ENCODE peak calls at places on chromosome 19, in nine cellular contexts. One of them, this sample, is unnamed.

GRCh38 chr19:15488489-15489226 is 9.4 kb upstream of the PGLYRP2 start:
- DNase-seq in renal cortical epithelial cell: no peak
- DNase-seq in posterior cingulate gyrus: peak; percentile 39
- DNase-seq in NCI-H1048: no peak
- DNase-seq in endodermal cell: no peak
- DNase-seq in hepatocyte: no peak
- DNase-seq in GOT3: no peak
- DNase-seq in naive thymus-derived CD8-positive, alpha-beta T cell: no peak
- DNase-seq in T-helper 1 cell: no peak
- DNase-seq in this sample: no peak

GRCh38 chr19:56314584-56315075 is at the start of gene ZSCAN5A:
- DNase-seq in renal cortical epithelial cell: peak; percentile 79
- DNase-seq in posterior cingulate gyrus: peak; percentile 99
- DNase-seq in NCI-H1048: peak; percentile 81
- DNase-seq in endodermal cell: peak; percentile 97
- DNase-seq in hepatocyte: peak; percentile 98
- DNase-seq in GOT3: peak; percentile 94
- DNase-seq in naive thymus-derived CD8-positive, alpha-beta T cell: peak; percentile 96
- DNase-seq in T-helper 1 cell: peak; percentile 98
- DNase-seq in this sample: peak; percentile 94

GRCh38 chr19:43124360-43124759 is 41.9 kb upstream of the PSG2 start:
- DNase-seq in renal cortical epithelial cell: no peak
- DNase-seq in posterior cingulate gyrus: no peak
- DNase-seq in NCI-H1048: no peak
- DNase-seq in endodermal cell: no peak
- DNase-seq in hepatocyte: no peak
- DNase-seq in GOT3: no peak
- DNase-seq in naive thymus-derived CD8-positive, alpha-beta T cell: no peak
- DNase-seq in T-helper 1 cell: no peak
- DNase-seq in this sample: no peak

GRCh38 chr19:55703790-55704215 is 28.8 kb downstream of the EPN1 start:
- DNase-seq in renal cortical epithelial cell: no peak
- DNase-seq in posterior cingulate gyrus: peak; percentile 89
- DNase-seq in NCI-H1048: peak; percentile 10
- DNase-seq in endodermal cell: peak; percentile 90
- DNase-seq in hepatocyte: no peak
- DNase-seq in GOT3: no peak
- DNase-seq in naive thymus-derived CD8-positive, alpha-beta T cell: peak; percentile 41
- DNase-seq in T-helper 1 cell: peak; percentile 27
- DNase-seq in this sample: no peak

GRCh38 chr19:4557971-4558941 is 1.2 kb downstream of the SEMA6B start:
- DNase-seq in renal cortical epithelial cell: no peak
- DNase-seq in posterior cingulate gyrus: peak; percentile 70
- DNase-seq in NCI-H1048: no peak
- DNase-seq in endodermal cell: peak; percentile 90
- DNase-seq in hepatocyte: peak; percentile 52
- DNase-seq in GOT3: no peak
- DNase-seq in naive thymus-derived CD8-positive, alpha-beta T cell: no peak
- DNase-seq in T-helper 1 cell: peak; percentile 18
- DNase-seq in this sample: no peak

GRCh38 chr19:48819366-48819816 is 8.6 kb upstream of the BCAT2 start:
- DNase-seq in renal cortical epithelial cell: peak; percentile 94
- DNase-seq in posterior cingulate gyrus: peak; percentile 80
- DNase-seq in NCI-H1048: no peak
- DNase-seq in endodermal cell: no peak
- DNase-seq in hepatocyte: peak; percentile 52
- DNase-seq in GOT3: peak; percentile 60
- DNase-seq in naive thymus-derived CD8-positive, alpha-beta T cell: no peak
- DNase-seq in T-helper 1 cell: no peak
- DNase-seq in this sample: peak; percentile 81

GRCh38 chr19:28793391-28794168 is 419.4 kb downstream of the UQCRFS1 start:
- DNase-seq in renal cortical epithelial cell: no peak
- DNase-seq in posterior cingulate gyrus: peak; percentile 71
- DNase-seq in NCI-H1048: no peak
- DNase-seq in endodermal cell: peak; percentile 81
- DNase-seq in hepatocyte: peak; percentile 5
- DNase-seq in GOT3: no peak
- DNase-seq in naive thymus-derived CD8-positive, alpha-beta T cell: no peak
- DNase-seq in T-helper 1 cell: no peak
- DNase-seq in this sample: no peak

GRCh38 chr19:43765109-43765876 is 10.5 kb upstream of the SMG9 start:
- DNase-seq in renal cortical epithelial cell: peak; percentile 91
- DNase-seq in posterior cingulate gyrus: peak; percentile 80
- DNase-seq in NCI-H1048: no peak
- DNase-seq in endodermal cell: peak; percentile 67
- DNase-seq in hepatocyte: peak; percentile 74
- DNase-seq in GOT3: peak; percentile 53
- DNase-seq in naive thymus-derived CD8-positive, alpha-beta T cell: no peak
- DNase-seq in T-helper 1 cell: peak; percentile 58
- DNase-seq in this sample: peak; percentile 99

GRCh38 chr19:3655402-3656072 is 28.9 kb upstream of the CACTIN start:
- DNase-seq in renal cortical epithelial cell: peak; percentile 11
- DNase-seq in posterior cingulate gyrus: peak; percentile 95
- DNase-seq in NCI-H1048: no peak
- DNase-seq in endodermal cell: no peak
- DNase-seq in hepatocyte: peak; percentile 76
- DNase-seq in GOT3: no peak
- DNase-seq in naive thymus-derived CD8-positive, alpha-beta T cell: no peak
- DNase-seq in T-helper 1 cell: no peak
- DNase-seq in this sample: peak; percentile 97

GRCh38 chr19:8321760-8322637 is 703 bp downstream of the RPS28 start:
- DNase-seq in renal cortical epithelial cell: no peak
- DNase-seq in posterior cingulate gyrus: peak; percentile 81
- DNase-seq in NCI-H1048: no peak
- DNase-seq in endodermal cell: no peak
- DNase-seq in hepatocyte: no peak
- DNase-seq in GOT3: no peak
- DNase-seq in naive thymus-derived CD8-positive, alpha-beta T cell: no peak
- DNase-seq in T-helper 1 cell: no peak
- DNase-seq in this sample: no peak

GRCh38 chr19:14048439-14049153 is 13.3 kb downstream of the PALM3 start:
- DNase-seq in renal cortical epithelial cell: no peak
- DNase-seq in posterior cingulate gyrus: no peak
- DNase-seq in NCI-H1048: no peak
- DNase-seq in endodermal cell: peak; percentile 95
- DNase-seq in hepatocyte: peak; percentile 62
- DNase-seq in GOT3: no peak
- DNase-seq in naive thymus-derived CD8-positive, alpha-beta T cell: peak; percentile 75
- DNase-seq in T-helper 1 cell: peak; percentile 69
- DNase-seq in this sample: peak; percentile 54

GRCh38 chr19:35510626-35510964 is 2.9 kb downstream of the DMKN start:
- DNase-seq in renal cortical epithelial cell: no peak
- DNase-seq in posterior cingulate gyrus: no peak
- DNase-seq in NCI-H1048: no peak
- DNase-seq in endodermal cell: no peak
- DNase-seq in hepatocyte: no peak
- DNase-seq in GOT3: no peak
- DNase-seq in naive thymus-derived CD8-positive, alpha-beta T cell: no peak
- DNase-seq in T-helper 1 cell: no peak
- DNase-seq in this sample: no peak

GRCh38 chr19:47499371-47499770 is 15.4 kb upstream of the KPTN start:
- DNase-seq in renal cortical epithelial cell: no peak
- DNase-seq in posterior cingulate gyrus: no peak
- DNase-seq in NCI-H1048: no peak
- DNase-seq in endodermal cell: no peak
- DNase-seq in hepatocyte: no peak
- DNase-seq in GOT3: no peak
- DNase-seq in naive thymus-derived CD8-positive, alpha-beta T cell: no peak
- DNase-seq in T-helper 1 cell: no peak
- DNase-seq in this sample: no peak

GRCh38 chr19:55457683-55458457 is 3.6 kb downstream of the ISOC2 start:
- DNase-seq in renal cortical epithelial cell: no peak
- DNase-seq in posterior cingulate gyrus: no peak
- DNase-seq in NCI-H1048: no peak
- DNase-seq in endodermal cell: no peak
- DNase-seq in hepatocyte: no peak
- DNase-seq in GOT3: no peak
- DNase-seq in naive thymus-derived CD8-positive, alpha-beta T cell: no peak
- DNase-seq in T-helper 1 cell: no peak
- DNase-seq in this sample: no peak

GRCh38 chr19:16330811-16331690 is 6.4 kb downstream of the KLF2 start:
- DNase-seq in renal cortical epithelial cell: no peak
- DNase-seq in posterior cingulate gyrus: no peak
- DNase-seq in NCI-H1048: no peak
- DNase-seq in endodermal cell: no peak
- DNase-seq in hepatocyte: no peak
- DNase-seq in GOT3: no peak
- DNase-seq in naive thymus-derived CD8-positive, alpha-beta T cell: no peak
- DNase-seq in T-helper 1 cell: no peak
- DNase-seq in this sample: peak; percentile 67

GRCh38 chr19:43762814-43763213 is 8.1 kb upstream of the SMG9 start:
- DNase-seq in renal cortical epithelial cell: no peak
- DNase-seq in posterior cingulate gyrus: no peak
- DNase-seq in NCI-H1048: no peak
- DNase-seq in endodermal cell: no peak
- DNase-seq in hepatocyte: no peak
- DNase-seq in GOT3: no peak
- DNase-seq in naive thymus-derived CD8-positive, alpha-beta T cell: no peak
- DNase-seq in T-helper 1 cell: no peak
- DNase-seq in this sample: no peak

GRCh38 chr19:46731007-46731501 is 14.1 kb upstream of the PRKD2 start:
- DNase-seq in renal cortical epithelial cell: peak; percentile 84
- DNase-seq in posterior cingulate gyrus: no peak
- DNase-seq in NCI-H1048: no peak
- DNase-seq in endodermal cell: no peak
- DNase-seq in hepatocyte: no peak
- DNase-seq in GOT3: no peak
- DNase-seq in naive thymus-derived CD8-positive, alpha-beta T cell: no peak
- DNase-seq in T-helper 1 cell: no peak
- DNase-seq in this sample: peak; percentile 97

GRCh38 chr19:55408320-55408836 is 790 bp upstream of the UBE2S start:
- DNase-seq in renal cortical epithelial cell: no peak
- DNase-seq in posterior cingulate gyrus: no peak
- DNase-seq in NCI-H1048: no peak
- DNase-seq in endodermal cell: no peak
- DNase-seq in hepatocyte: no peak
- DNase-seq in GOT3: no peak
- DNase-seq in naive thymus-derived CD8-positive, alpha-beta T cell: no peak
- DNase-seq in T-helper 1 cell: no peak
- DNase-seq in this sample: no peak

GRCh38 chr19:46000497-46001246 is 5.4 kb downstream of the CCDC61 start:
- DNase-seq in renal cortical epithelial cell: no peak
- DNase-seq in posterior cingulate gyrus: peak; percentile 92
- DNase-seq in NCI-H1048: peak; percentile 5
- DNase-seq in endodermal cell: peak; percentile 92
- DNase-seq in hepatocyte: peak; percentile 73
- DNase-seq in GOT3: no peak
- DNase-seq in naive thymus-derived CD8-positive, alpha-beta T cell: peak; percentile 66
- DNase-seq in T-helper 1 cell: peak; percentile 75
- DNase-seq in this sample: no peak

GRCh38 chr19:48999481-49000325 is 6.0 kb downstream of the RUVBL2 start:
- DNase-seq in renal cortical epithelial cell: peak; percentile 49
- DNase-seq in posterior cingulate gyrus: peak; percentile 84
- DNase-seq in NCI-H1048: no peak
- DNase-seq in endodermal cell: peak; percentile 95
- DNase-seq in hepatocyte: peak; percentile 79
- DNase-seq in GOT3: no peak
- DNase-seq in naive thymus-derived CD8-positive, alpha-beta T cell: peak; percentile 58
- DNase-seq in T-helper 1 cell: peak; percentile 62
- DNase-seq in this sample: peak; percentile 54

GRCh38 chr19:4403005-4403761 is 743 bp downstream of the CHAF1A start:
- DNase-seq in renal cortical epithelial cell: no peak
- DNase-seq in posterior cingulate gyrus: no peak
- DNase-seq in NCI-H1048: no peak
- DNase-seq in endodermal cell: peak; percentile 55
- DNase-seq in hepatocyte: no peak
- DNase-seq in GOT3: no peak
- DNase-seq in naive thymus-derived CD8-positive, alpha-beta T cell: no peak
- DNase-seq in T-helper 1 cell: no peak
- DNase-seq in this sample: no peak

GRCh38 chr19:42283248-42284065 is 14.4 kb downstream of the CIC start:
- DNase-seq in renal cortical epithelial cell: peak; percentile 63
- DNase-seq in posterior cingulate gyrus: peak; percentile 97
- DNase-seq in NCI-H1048: peak; percentile 76
- DNase-seq in endodermal cell: peak; percentile 97
- DNase-seq in hepatocyte: peak; percentile 99
- DNase-seq in GOT3: peak; percentile 83
- DNase-seq in naive thymus-derived CD8-positive, alpha-beta T cell: peak; percentile 94
- DNase-seq in T-helper 1 cell: peak; percentile 94
- DNase-seq in this sample: peak; percentile 71

GRCh38 chr19:46955114-46955812 is 64.4 kb upstream of the NPAS1 start:
- DNase-seq in renal cortical epithelial cell: no peak
- DNase-seq in posterior cingulate gyrus: no peak
- DNase-seq in NCI-H1048: no peak
- DNase-seq in endodermal cell: no peak
- DNase-seq in hepatocyte: no peak
- DNase-seq in GOT3: no peak
- DNase-seq in naive thymus-derived CD8-positive, alpha-beta T cell: no peak
- DNase-seq in T-helper 1 cell: peak; percentile 26
- DNase-seq in this sample: peak; percentile 62